ENCODE peak calls at places on chromosomes 7 and 10, in ten cellular contexts. I, W, M, C, K, X, D, T, U and L are unnamed samples.

GRCh38 chr7:55887786-55888185 is 530 bp downstream of the ZNF713 start:
- DNase-seq in T (no peak), D (no peak), U (no peak), X (peak; percentile 3), M (peak; percentile 29), C (no peak), K (no peak), I (no peak), W (no peak), L (no peak)

GRCh38 chr10:92125169-92125543 is 165.7 kb downstream of the CPEB3 start:
- DNase-seq in I (no peak), X (peak; percentile 25), M (no peak), U (no peak), D (peak; percentile 45), T (peak; percentile 33), C (no peak), K (no peak), W (no peak), L (no peak)

GRCh38 chr10:95242581-95243317 is 48.1 kb downstream of the PDLIM1 start:
- DNase-seq in X (peak; percentile 75), T (peak; percentile 66), K (no peak), W (peak; percentile 74), D (peak; percentile 61), I (no peak), U (no peak), C (no peak), M (peak; percentile 41), L (no peak)

GRCh38 chr10:131574363-131574706 is 262.8 kb upstream of the TCERG1L start:
- DNase-seq in K (no peak), T (no peak), D (no peak), I (no peak), X (no peak), C (no peak), W (no peak), U (no peak), M (no peak), L (no peak)

GRCh38 chr7:44275829-44276570 is 49.4 kb downstream of the CAMK2B start:
- DNase-seq in X (no peak), D (peak; percentile 8), I (no peak), W (peak; percentile 94), C (no peak), K (peak; percentile 49), M (no peak), U (no peak), T (no peak), L (peak; percentile 58)

GRCh38 chr7:76427635-76428034 is 2.9 kb downstream of the ZP3 start:
- DNase-seq in I (peak; percentile 18), C (no peak), D (no peak), W (no peak), K (peak; percentile 33), M (no peak), X (no peak), T (no peak), U (no peak), L (no peak)

GRCh38 chr7:137577184-137577583 is 233.7 kb upstream of the PTN start:
- DNase-seq in M (no peak), D (no peak), U (no peak), C (no peak), W (no peak), K (no peak), T (no peak), I (no peak), X (peak; percentile 28), L (no peak)

GRCh38 chr10:133361773-133362441 is 4.1 kb upstream of the FUOM start:
- DNase-seq in D (no peak), X (no peak), M (no peak), W (no peak), K (no peak), T (no peak), C (no peak), U (no peak), I (no peak), L (no peak)

DNA sequence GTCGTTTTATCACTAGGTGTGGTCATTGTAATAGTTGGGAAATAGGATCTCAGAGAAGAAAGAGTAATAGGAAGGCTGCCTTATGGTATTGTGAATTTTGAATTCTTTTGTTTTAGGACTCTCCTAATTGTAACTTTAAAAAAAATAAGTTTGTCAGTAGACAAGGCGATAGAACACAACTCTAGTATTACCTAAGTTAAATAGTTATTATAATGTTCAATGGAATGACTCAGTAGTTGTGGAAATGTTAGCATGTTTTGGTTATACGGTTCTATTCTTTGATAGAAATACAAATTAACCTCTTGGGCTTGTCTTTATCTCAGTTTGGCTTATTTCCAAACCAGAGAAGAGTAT is 1.4 kb downstream of the DNAH11 start:
- DNase-seq in I (no peak), W (no peak), C (no peak), M (no peak), X (no peak), K (no peak), T (no peak), U (no peak), D (no peak), L (no peak)
- H3K4me3 ChIP-seq in I (peak overlapping the region; percentile 48), W (no peak overlapping the region), C (no peak overlapping the region), M (no peak overlapping the region), X (no peak overlapping the region), K (no peak overlapping the region), T (no peak overlapping the region), U (no peak overlapping the region), D (no peak overlapping the region), L (peak overlapping the region; percentile 55)

GRCh38 chr7:78585958-78586357 is 787.4 kb downstream of the PHTF2 start:
- DNase-seq in W (no peak), T (no peak), K (no peak), I (no peak), U (no peak), C (no peak), D (no peak), M (no peak), X (no peak), L (no peak)

GRCh38 chr7:78588393-78588792 is 789.8 kb downstream of the PHTF2 start:
- DNase-seq in U (no peak), C (no peak), K (no peak), T (no peak), W (no peak), D (no peak), M (no peak), X (no peak), I (no peak), L (no peak)

DNA sequence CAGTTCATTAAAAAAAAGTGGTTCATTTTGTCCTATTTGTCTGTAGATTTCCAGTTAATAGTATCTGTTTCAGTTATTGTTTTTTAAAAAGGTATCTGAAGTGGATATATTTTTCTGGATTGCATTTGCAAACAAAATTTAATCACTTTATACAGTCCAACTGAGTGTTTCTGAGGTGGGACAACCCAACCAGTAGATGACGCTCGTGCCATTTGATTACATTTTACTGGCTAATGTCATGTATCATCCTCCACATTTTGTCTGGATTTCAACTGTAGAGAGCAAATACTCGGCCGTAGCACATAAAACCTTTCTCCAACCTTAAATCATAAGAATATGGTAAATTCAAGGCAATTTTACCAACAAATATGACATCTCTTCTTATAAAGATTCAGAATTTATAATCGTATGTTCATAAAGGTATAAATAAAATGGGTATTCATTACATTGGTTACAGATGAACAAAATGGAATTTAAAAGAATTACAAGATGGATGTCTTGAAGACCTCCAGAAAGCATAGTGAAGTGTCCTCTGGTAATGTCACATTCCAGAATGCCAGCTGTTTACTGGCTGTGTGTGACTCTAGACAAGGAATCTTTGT is 789.0 kb downstream of the PHTF2 start:
- DNase-seq in M (peak; percentile 18), T (no peak), W (peak; percentile 15), K (no peak), C (no peak), I (no peak), D (no peak), U (no peak), X (peak; percentile 59), L (no peak)
- TF ChIP-seq CTCF in M (peak; percentile 53), T (no peak), W (peak; percentile 46), K (no peak), C (peak; percentile 52), I (no peak), D (peak; percentile 36), U (no peak), X (peak; percentile 48), L (peak; percentile 61)

DNA sequence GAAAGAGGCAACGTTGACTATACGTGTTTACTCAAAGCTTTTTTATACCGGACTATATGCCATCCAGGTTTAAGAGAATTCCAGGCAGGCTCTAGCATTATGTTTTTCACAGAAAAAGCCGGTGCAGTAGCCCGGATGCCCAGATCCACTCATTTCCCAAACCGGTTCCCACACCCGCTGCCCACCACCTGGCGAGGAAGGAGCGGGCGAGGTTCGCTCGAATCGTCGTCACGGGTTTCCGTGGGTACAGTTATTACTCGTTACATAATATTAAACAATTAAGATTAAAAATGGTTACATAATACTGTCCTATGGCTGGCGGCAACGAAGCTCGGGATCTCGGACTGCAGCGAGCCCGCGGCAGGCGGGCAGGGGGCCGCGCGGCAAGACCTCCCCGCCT is 802 bp downstream of the GRB10 start:
- DNase-seq in U (no peak), C (no peak), T (no peak), W (no peak), M (no peak), D (no peak), K (no peak), X (no peak), I (no peak), L (no peak)
- H3K4me3 ChIP-seq in U (peak overlapping the region; percentile 67), C (no peak overlapping the region), T (peak overlapping the region; percentile 48), W (peak overlapping the region; percentile 65), M (no peak overlapping the region), D (no peak overlapping the region), K (peak overlapping the region; percentile 54), X (peak overlapping the region; percentile 37), I (peak overlapping the region; percentile 50), L (peak overlapping the region; percentile 30)

GRCh38 chr10:125548878-125549277 is 134.1 kb downstream of the TEX36 start:
- DNase-seq in M (no peak), C (no peak), I (peak; percentile 46), D (no peak), K (no peak), T (no peak), U (no peak), X (no peak), W (no peak), L (no peak)

GRCh38 chr10:125549656-125550055 is 133.3 kb downstream of the TEX36 start:
- DNase-seq in C (no peak), M (no peak), K (no peak), X (no peak), D (no peak), W (no peak), T (no peak), U (no peak), I (no peak), L (no peak)

GRCh38 chr10:125548356-125548755 is 134.6 kb downstream of the TEX36 start:
- DNase-seq in I (no peak), X (no peak), T (no peak), C (no peak), W (no peak), M (no peak), D (no peak), U (no peak), K (no peak), L (no peak)

GRCh38 chr10:125550362-125550761 is 132.6 kb downstream of the TEX36 start:
- DNase-seq in C (no peak), W (no peak), K (no peak), M (no peak), X (no peak), I (no peak), U (no peak), D (no peak), T (no peak), L (no peak)

DNA sequence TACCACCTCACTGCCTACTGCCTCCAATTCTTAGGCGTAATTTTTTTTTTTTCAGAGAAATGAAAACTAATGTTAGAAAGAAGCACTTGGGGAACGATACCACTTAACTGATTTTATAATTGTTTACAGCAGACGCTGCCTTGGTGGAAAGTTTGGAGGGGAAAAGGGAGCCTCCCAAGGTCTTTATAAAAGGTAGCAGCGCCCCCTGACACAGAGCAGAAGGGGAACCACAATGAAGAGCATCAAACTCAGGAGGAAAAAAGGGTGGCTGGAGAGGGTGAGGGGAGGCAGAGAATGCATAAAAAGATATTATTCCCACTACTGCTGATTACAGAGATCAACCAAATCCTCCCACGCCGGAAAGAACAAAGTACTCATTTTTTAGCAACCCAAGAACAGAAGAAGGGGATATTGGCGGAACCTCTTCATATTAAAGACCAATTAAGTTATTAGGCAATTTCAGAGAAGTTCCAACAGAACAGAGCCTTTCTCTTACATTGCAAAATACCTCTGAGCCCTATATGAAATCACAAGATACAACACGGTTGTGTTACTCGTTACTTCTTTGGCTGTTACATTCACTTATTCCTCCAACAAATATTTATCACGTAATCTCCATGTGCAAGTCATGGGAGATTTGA is 135.8 kb downstream of the TEX36 start:
- DNase-seq in K (no peak), M (no peak), X (no peak), T (no peak), I (no peak), D (no peak), W (no peak), U (no peak), C (no peak), L (no peak)
- TF ChIP-seq CTCF in K (no peak), M (no peak), X (no peak), T (no peak), I (no peak), D (no peak), W (no peak), U (no peak), C (no peak), L (no peak)